ENCODE peak calls at places on chromosome 16, in four cellular contexts. M is H1, L is H9, Y is mesenchymal stem cell. T is an unnamed sample. For H3K4me1, the result is how much of the 10 kb centered on the place peaks cover.

GRCh38 chr16:84810518-84811273 is 9.1 kb upstream of the CRISPLD2 start:
- DNase-seq in Y (peak), M (no peak), L (no peak), T (no peak)

GRCh38 chr16:78291642-78292041 is 192.2 kb downstream of the WWOX start:
- DNase-seq in L (no peak), Y (no peak), M (no peak), T (no peak)

GRCh38 chr16:87463722-87464690 is 28.8 kb downstream of the ZCCHC14 start:
- DNase-seq in L (no peak), M (no peak), Y (peak), T (no peak)

GRCh38 chr16:84648595-84649510 is 542 bp downstream of the KLHL36 start:
- DNase-seq in Y (peak), M (peak), L (no peak), T (no peak)

GRCh38 chr16:12159028-12159427 is 182.5 kb downstream of the SNX29 start:
- DNase-seq in M (no peak), L (no peak), Y (no peak), T (no peak)

GRCh38 chr16:3009568-3010390 is 2.9 kb upstream of the CLDN9 start:
- DNase-seq in M (peak), Y (peak), L (peak), T (peak)

GRCh38 chr16:12296406-12296805 is 319.9 kb downstream of the SNX29 start:
- DNase-seq in Y (no peak), M (no peak), L (no peak), T (no peak)

GRCh38 chr16:88703486-88704309 is 2.5 kb downstream of the RNF166 start:
- DNase-seq in L (no peak), Y (no peak), M (no peak), T (no peak)

GRCh38 chr16:84597518-84598390 is 20.1 kb downstream of the COTL1 start:
- DNase-seq in L (no peak), Y (no peak), M (no peak), T (no peak)

GRCh38 chr16:58661199-58661830 is 23.3 kb downstream of the SLC38A7 start:
- DNase-seq in L (peak), Y (peak), M (no peak), T (peak)

GRCh38 chr16:19879241-19879792 is 5.3 kb downstream of the GPRC5B start:
- DNase-seq in M (peak), Y (peak), L (peak), T (no peak)

GRCh38 chr16:66263973-66264310 is 102.5 kb upstream of the CDH5 start:
- DNase-seq in M (no peak), L (no peak), Y (no peak), T (no peak)
- H3K4me1 ChIP-seq in M (under half), L (under half), Y (under half), T (under half)

DNA sequence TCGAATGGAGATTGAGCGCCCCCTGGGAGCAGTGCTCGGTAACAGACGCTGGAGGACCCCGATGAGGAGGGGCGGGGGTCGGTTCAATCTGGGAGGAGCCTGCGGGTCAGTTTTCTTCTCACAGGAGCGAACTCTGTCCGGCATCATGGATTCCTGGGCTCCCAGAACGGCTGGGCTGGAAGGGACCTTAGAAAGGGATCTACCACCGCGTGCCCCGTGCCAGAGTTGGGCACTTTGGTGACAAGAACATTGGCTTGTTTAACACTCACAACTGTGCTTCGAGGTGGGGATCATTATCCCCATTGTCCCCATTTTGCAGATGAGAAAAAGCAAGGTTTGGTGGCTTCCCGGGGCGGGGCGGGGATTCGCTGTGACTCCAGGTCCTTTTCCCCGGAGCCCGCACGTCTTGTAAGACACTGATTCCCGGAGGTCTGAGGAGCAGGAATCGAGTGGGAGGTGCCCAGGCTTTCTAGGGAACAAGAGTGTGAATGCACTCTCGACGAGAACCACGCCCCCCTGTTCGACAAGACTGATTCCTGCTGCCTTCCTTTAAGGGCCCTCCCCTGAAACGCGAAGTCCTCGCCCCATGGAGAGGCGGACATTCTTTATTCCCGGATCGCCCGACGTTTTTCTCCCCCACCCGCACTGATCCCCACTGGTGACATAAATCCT is 1.5 kb upstream of the FBXL19 start:
- DNase-seq in Y (peak), L (peak), M (peak), T (peak)
- H2AFZ ChIP-seq in Y (no peak), L (no peak), M (peak), T (peak)

DNA sequence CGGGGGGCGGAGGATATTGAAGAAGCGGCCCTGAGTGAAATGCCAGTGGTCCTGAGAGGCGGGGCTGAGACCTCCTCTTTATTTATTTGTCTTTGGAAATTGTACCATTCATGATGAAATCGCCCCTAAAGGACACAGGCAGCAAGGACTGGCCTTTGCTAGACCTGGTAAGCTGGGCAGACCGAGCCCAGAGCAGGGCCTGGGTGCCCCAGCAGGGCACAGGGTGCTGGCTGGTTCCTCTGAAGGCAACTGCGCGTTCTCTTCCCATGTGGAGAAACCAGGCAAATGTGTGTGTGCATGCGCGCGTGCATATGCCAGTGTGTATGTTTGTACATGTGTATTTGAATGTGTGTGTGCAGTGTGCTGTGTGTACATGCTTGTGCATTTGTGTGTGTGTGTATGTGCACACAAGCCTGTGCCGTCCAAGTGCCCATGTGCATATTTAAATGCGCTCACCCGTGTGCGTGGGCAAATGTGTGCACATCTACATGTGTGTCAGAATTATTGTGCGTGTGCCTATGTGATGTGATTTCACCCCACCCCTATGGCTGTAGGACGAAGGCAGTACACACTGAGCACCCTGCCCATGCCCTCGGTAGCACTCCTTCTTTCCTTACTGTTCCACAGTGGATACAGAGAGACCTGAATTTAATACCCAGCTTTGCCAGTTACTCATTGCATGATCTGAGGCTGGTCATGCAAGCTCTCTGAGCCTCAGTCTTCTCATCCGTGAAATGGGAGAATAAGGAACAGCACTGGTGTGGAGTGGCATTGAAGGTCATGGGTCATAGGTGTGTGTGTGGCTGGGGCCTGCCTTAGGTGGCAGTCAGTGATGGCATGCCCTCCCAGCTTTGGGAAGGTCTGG is 105.2 kb downstream of the CMIP start:
- DNase-seq in Y (no peak), L (no peak), M (no peak), T (no peak)
- H3K4me1 ChIP-seq in Y (under half), L (under half), M (under half), T (under half)

DNA sequence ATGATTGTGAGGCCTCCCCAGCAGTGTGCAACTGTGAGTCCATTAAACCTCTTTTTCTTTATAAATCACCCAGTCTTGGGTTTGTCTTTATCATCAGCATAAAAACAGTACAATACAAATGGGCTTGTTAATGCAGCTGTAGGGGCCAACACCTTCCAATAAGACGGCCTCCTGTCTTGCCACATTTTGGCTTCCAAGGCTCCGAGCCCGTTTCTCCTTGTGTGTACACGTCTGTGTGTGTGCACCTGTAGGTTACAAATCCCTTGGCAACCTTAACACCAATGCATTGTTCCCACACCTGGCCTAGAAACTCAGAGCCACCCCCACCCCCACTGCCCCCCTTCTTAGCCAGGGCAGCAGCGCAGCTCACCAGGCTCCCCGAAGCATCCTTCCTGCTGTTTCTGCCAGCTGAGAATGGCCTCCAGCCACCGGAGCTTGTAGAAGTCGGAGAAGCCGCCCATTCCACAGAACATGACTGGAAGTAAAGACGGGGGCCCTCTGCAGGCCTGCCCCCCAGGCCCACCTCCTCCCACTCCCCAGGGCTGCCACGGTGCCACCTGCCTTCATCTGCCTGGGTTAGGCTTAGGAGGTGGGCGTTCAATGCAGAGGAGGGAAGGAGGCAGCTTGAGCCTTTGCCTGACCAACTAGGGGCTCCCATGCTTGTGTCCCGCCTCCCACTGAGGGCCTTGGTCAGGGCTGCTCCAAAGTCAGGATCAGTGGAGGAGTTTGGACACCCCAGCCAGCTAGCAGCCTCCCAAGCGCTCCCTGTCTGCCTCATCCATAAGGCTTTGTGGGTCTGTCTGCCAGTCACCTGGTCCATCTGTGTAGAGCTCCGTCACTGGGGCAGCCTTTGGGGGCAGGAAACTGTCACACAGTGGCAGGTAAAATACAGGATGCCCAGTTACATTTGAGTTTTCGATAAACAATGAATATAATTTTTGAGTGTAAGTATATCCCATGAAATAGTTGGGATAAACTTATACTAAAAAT is 10.6 kb downstream of the C16orf89 start:
- DNase-seq in M (no peak), L (no peak), Y (no peak), T (no peak)
- H2AFZ ChIP-seq in M (no peak), L (no peak), Y (no peak), T (no peak)

GRCh38 chr16:67845291-67846062 is 1.3 kb upstream of the NUTF2 start:
- DNase-seq in Y (peak), M (no peak), L (no peak), T (no peak)
- H3K4me1 ChIP-seq in Y (under half), M (under half), L (under half), T (under half)

DNA sequence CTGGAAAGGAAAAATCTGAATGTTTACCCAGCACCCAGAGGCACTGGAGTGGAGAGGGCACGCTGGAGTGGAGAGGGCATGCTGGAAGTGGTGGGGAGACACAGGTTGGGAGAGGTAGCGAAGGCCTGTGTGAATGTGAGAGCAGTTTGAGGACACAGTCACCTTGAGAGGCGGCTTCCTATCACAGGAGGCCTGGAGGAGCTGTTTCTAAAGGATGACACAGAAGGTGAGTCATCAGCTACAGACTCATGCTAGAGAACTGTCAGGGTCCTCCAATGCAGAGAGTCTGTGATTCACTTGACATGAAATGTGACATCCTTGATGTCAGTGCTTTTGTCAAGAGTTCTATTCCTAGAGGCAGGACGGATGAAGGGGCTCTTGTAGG is 13.8 kb downstream of the CTRL start:
- DNase-seq in L (no peak), M (no peak), Y (peak), T (no peak)
- H2AFZ ChIP-seq in L (no peak), M (no peak), Y (no peak), T (no peak)

GRCh38 chr16:10383626-10384025 is 2.2 kb upstream of the ATF7IP2 start:
- DNase-seq in Y (no peak), L (no peak), M (no peak), T (no peak)

GRCh38 chr16:10385725-10386516 is at the start of gene ATF7IP2:
- DNase-seq in Y (peak), L (peak), M (peak), T (no peak)

GRCh38 chr16:10388987-10389386 is 3.1 kb downstream of the ATF7IP2 start:
- DNase-seq in M (no peak), Y (no peak), L (no peak), T (no peak)

GRCh38 chr16:10387378-10387681 is 1.5 kb downstream of the ATF7IP2 start:
- DNase-seq in L (no peak), Y (no peak), M (no peak), T (no peak)

GRCh38 chr16:10386517-10387377 is 886 bp downstream of the ATF7IP2 start:
- DNase-seq in M (no peak), L (no peak), Y (peak), T (no peak)
- H3K4me1 ChIP-seq in M (under half), L (under half), Y (under half), T (under half)

T was measured in PC-9.